ENCODE peak calls at places on chromosomes 4 and X, in eight cellular contexts. O is neuronal stem cell; E is naive thymus-derived CD8-positive, alpha-beta T cell; I is GM23248; J is heart right ventricle; Z is WERI-Rb-1; C is effector memory CD8-positive, alpha-beta T cell; K is NCI-H226. T is an unnamed sample.

GRCh38 chrX:96480081-96480480 is 204.6 kb upstream of the DIAPH2 start:
- DNase-seq in O (no peak), E (no peak), I (peak), J (no peak), Z (no peak), C (no peak), K (no peak), T (peak)

GRCh38 chr4:39348371-39349265 is 17.5 kb downstream of the RFC1 start:
- DNase-seq in O (no peak), E (no peak), I (peak), J (no peak), Z (peak), C (no peak), K (peak), T (no peak)

GRCh38 chr4:102503301-102503746 is 2.2 kb downstream of the NFKB1 start:
- DNase-seq in O (no peak), E (no peak), I (no peak), J (no peak), Z (no peak), C (no peak), K (no peak), T (no peak)

GRCh38 chr4:81405900-81406401 is 65.8 kb downstream of the RASGEF1B start:
- DNase-seq in O (peak), E (peak), I (peak), J (no peak), Z (peak), C (peak), K (no peak), T (peak)

GRCh38 chr4:19486400-19486799 is 765.3 kb upstream of the SLIT2 start:
- DNase-seq in O (no peak), E (no peak), I (no peak), J (no peak), Z (peak), C (no peak), K (no peak), T (no peak)

GRCh38 chr4:20831746-20832145 is 131.5 kb downstream of the PACRGL start:
- DNase-seq in O (no peak), E (no peak), I (peak), J (no peak), Z (no peak), C (no peak), K (no peak), T (no peak)

GRCh38 chrX:47191331-47191730 is 2.3 kb upstream of the UBA1 start:
- DNase-seq in O (no peak), E (peak), I (peak), J (no peak), Z (no peak), C (peak), K (no peak), T (no peak)

GRCh38 chr4:2082118-2082517 is 23.0 kb downstream of the NAT8L start:
- DNase-seq in O (no peak), E (no peak), I (no peak), J (no peak), Z (peak), C (no peak), K (no peak), T (no peak)

GRCh38 chr4:16626945-16627344 is 271.5 kb downstream of the LDB2 start:
- DNase-seq in O (no peak), E (no peak), I (peak), J (no peak), Z (no peak), C (no peak), K (peak), T (peak)